ENCODE peak calls at places on chromosome 14, in seven cellular contexts. K, J, U, D, M, L and Y are unnamed samples. For H3K9me3, the result is how much of the 10 kb centered on the place peaks cover.

GRCh38 chr14:21241218-21241819 is 27.9 kb downstream of the HNRNPC start:
- DNase-seq in D (no peak), L (peak), K (peak), J (no peak), M (no peak), U (no peak), Y (no peak)

GRCh38 chr14:41222581-41222980 is 384.1 kb upstream of the LRFN5 start:
- DNase-seq in U (no peak), M (no peak), J (no peak), K (no peak), L (no peak), D (no peak), Y (no peak)

GRCh38 chr14:93239869-93240677 is 33.0 kb downstream of the UBR7 start:
- DNase-seq in U (no peak), J (no peak), M (no peak), D (no peak), K (peak), L (peak), Y (no peak)

GRCh38 chr14:90295870-90296516 is 35.7 kb downstream of the NRDE2 start:
- DNase-seq in U (no peak), M (peak), L (no peak), J (no peak), D (no peak), K (peak), Y (no peak)

GRCh38 chr14:62289471-62289870 is 527.3 kb downstream of the SNAPC1 start:
- DNase-seq in L (peak), M (no peak), K (no peak), J (no peak), U (no peak), D (no peak), Y (no peak)

GRCh38 chr14:89767861-89768268 is 186.7 kb downstream of the EFCAB11 start:
- DNase-seq in K (peak), U (peak), D (no peak), L (peak), M (no peak), J (no peak), Y (no peak)

GRCh38 chr14:102973706-102974280 is 51.3 kb downstream of the AMN start:
- DNase-seq in J (peak), D (no peak), L (no peak), K (no peak), U (no peak), M (no peak), Y (no peak)

GRCh38 chr14:95006479-95006878 is 150.8 kb downstream of the DICER1 start:
- DNase-seq in M (no peak), K (no peak), J (no peak), U (no peak), D (no peak), L (no peak), Y (no peak)

GRCh38 chr14:75487155-75487671 is 35.1 kb upstream of the BATF start:
- DNase-seq in L (peak), K (no peak), M (no peak), U (no peak), J (no peak), D (no peak), Y (no peak)

GRCh38 chr14:32608880-32609279 is 279.8 kb downstream of the AKAP6 start:
- DNase-seq in D (no peak), M (no peak), L (peak), K (peak), U (peak), J (no peak), Y (no peak)

GRCh38 chr14:51490205-51490604 is 161.5 kb upstream of the FRMD6 start:
- DNase-seq in J (no peak), K (no peak), D (no peak), L (peak), U (no peak), M (no peak), Y (no peak)

GRCh38 chr14:88518592-88519512 is 36.0 kb downstream of the PTPN21 start:
- DNase-seq in U (no peak), M (no peak), J (no peak), D (no peak), K (peak), L (peak), Y (no peak)

GRCh38 chr14:85205875-85206274 is 324.1 kb upstream of the FLRT2 start:
- DNase-seq in M (no peak), D (no peak), L (no peak), U (no peak), K (no peak), J (no peak), Y (peak)

DNA sequence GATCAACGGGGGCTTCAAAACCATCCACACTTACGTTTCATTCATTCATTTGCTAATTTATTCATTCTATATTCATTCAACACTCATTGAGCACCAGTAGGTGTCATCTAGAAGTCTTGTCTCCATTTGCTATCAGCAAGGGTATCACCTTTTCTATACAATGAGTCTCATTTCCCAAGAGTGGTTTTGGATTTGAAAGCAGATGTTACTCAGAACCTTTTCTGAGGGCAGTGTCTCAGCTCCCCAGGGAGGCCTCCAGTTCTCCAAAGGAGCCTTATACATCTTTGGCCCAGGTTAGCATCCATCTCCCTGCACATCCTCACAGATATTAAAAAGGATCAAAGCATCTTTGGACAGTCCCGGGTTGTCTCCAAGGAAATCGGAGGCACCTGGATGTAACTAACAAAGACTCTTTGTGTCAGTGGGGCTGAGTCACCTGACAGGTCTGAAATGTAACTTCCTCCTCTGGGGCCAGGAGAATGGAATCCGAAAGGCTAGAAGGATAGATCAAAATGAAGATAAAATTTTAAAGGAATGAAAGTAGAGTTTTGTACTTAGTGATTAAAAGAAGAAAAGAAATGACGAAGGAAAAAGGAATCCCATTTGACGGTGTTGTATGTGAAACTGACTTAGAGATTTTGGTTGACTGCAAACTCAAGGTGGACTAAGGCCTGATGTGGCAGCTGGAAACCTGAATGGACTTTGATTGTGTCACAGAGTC is 103.0 kb downstream of the VCPKMT start:
- DNase-seq in M (no peak), D (no peak), L (peak), U (no peak), J (no peak), K (no peak), Y (no peak)
- TF ChIP-seq CTCF in M (no peak), D (no peak), L (no peak), U (no peak), J (no peak), K (no peak), Y (no peak)

GRCh38 chr14:100748944-100749343 is 22.3 kb downstream of the DLK1 start:
- DNase-seq in K (no peak), J (peak), D (no peak), L (no peak), M (peak), U (no peak), Y (peak)
- H3K9me3 ChIP-seq in K (under half), J (under half), D (under half), L (under half), M (under half), U (under half), Y (under half)

DNA sequence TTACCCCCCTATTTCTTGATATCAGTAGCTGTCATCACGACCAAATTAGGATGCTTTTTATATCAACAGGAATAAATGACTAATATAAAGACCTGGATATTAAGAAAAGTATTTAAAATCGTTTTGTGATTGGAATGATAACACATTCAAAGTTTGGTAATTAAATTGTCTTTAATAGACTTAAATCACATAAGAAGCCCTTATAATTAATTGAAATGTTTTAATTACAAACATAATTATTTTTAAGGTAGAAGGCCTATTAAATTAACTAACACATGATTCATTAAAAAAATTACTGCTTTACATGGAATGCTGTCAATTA is 412.4 kb downstream of the FUT8 start:
- DNase-seq in K (no peak), L (no peak), D (no peak), J (no peak), U (no peak), M (no peak), Y (no peak)
- TF ChIP-seq CTCF in K (no peak), L (no peak), D (no peak), J (no peak), U (no peak), M (no peak), Y (no peak)

GRCh38 chr14:80237142-80237541 is 25.8 kb upstream of the DIO2 start:
- DNase-seq in K (no peak), U (no peak), D (no peak), L (no peak), J (no peak), M (no peak), Y (no peak)
- H3K9me3 ChIP-seq in K (under half), U (under half), D (under half), L (under half), J (under half), M (under half), Y (under half)